ENCODE peak calls at places on chromosome 14, in six cellular contexts. O is occipital lobe, F is AG10803, B is smooth muscle cell of the brain vasculature, U is PC-3, W is foreskin fibroblast. Q is an unnamed sample.

GRCh38 chr14:93271111-93271510 is 61.7 kb downstream of the BTBD7 start:
- DNase-seq in O (no peak), F (no peak), B (no peak), U (no peak), W (no peak), Q (no peak)

GRCh38 chr14:99763527-99764221 is 29.5 kb upstream of the EML1 start:
- DNase-seq in O (no peak), F (no peak), B (no peak), U (no peak), W (no peak), Q (no peak)

GRCh38 chr14:90624228-90624627 is 192.0 kb downstream of the TTC7B start:
- DNase-seq in O (no peak), F (peak; percentile 22), B (no peak), U (peak; percentile 82), W (peak; percentile 63), Q (no peak)

GRCh38 chr14:52402812-52403526 is 88.9 kb downstream of the PTGER2 start:
- DNase-seq in O (no peak), F (peak; percentile 16), B (no peak), U (peak; percentile 83), W (peak; percentile 76), Q (no peak)

GRCh38 chr14:23145794-23146422 is 26.9 kb upstream of the CEBPE start:
- DNase-seq in O (no peak), F (peak; percentile 17), B (no peak), U (no peak), W (peak; percentile 64), Q (no peak)

GRCh38 chr14:27528328-27528727 is 930.5 kb upstream of the NOVA1 start:
- DNase-seq in O (no peak), F (peak; percentile 3), B (no peak), U (peak; percentile 57), W (no peak), Q (peak; percentile 77)

GRCh38 chr14:106318700-106319099 is 792.3 kb downstream of the TMEM121 start:
- DNase-seq in O (no peak), F (no peak), B (no peak), U (no peak), W (no peak), Q (peak; percentile 36)

GRCh38 chr14:56487090-56487667 is 92.4 kb upstream of the TMEM260 start:
- DNase-seq in O (no peak), F (peak; percentile 22), B (no peak), U (peak; percentile 68), W (peak; percentile 57), Q (peak; percentile 66)

GRCh38 chr14:73878436-73878835 is 8.2 kb upstream of the ZNF410 start:
- DNase-seq in O (no peak), F (no peak), B (no peak), U (no peak), W (peak; percentile 39), Q (no peak)

GRCh38 chr14:92982941-92983340 is 60.0 kb downstream of the CHGA start:
- DNase-seq in O (no peak), F (no peak), B (no peak), U (peak; percentile 41), W (no peak), Q (no peak)

GRCh38 chr14:54642950-54643695 is 76.2 kb downstream of the SAMD4A start:
- DNase-seq in O (no peak), F (peak; percentile 43), B (no peak), U (peak; percentile 46), W (peak; percentile 54), Q (no peak)

GRCh38 chr14:36655054-36655381 is 6.6 kb upstream of the PAX9 start:
- DNase-seq in O (no peak), F (no peak), B (no peak), U (no peak), W (no peak), Q (no peak)

GRCh38 chr14:72880820-72881219 is 13.1 kb downstream of the DPF3 start:
- DNase-seq in O (no peak), F (no peak), B (no peak), U (no peak), W (no peak), Q (no peak)

GRCh38 chr14:20564501-20564997 is 3.7 kb upstream of the RNASE9 start:
- DNase-seq in O (no peak), F (no peak), B (no peak), U (no peak), W (no peak), Q (no peak)

GRCh38 chr14:85558505-85558904 is 28.6 kb downstream of the FLRT2 start:
- DNase-seq in O (no peak), F (no peak), B (no peak), U (no peak), W (no peak), Q (peak; percentile 73)

GRCh38 chr14:58633831-58634230 is 3.9 kb upstream of the DACT1 start:
- DNase-seq in O (no peak), F (peak; percentile 41), B (no peak), U (no peak), W (no peak), Q (no peak)

GRCh38 chr14:94027566-94028449 is 1.7 kb downstream of the OTUB2 start:
- DNase-seq in O (no peak), F (no peak), B (no peak), U (peak; percentile 93), W (no peak), Q (peak; percentile 84)

GRCh38 chr14:68172216-68172615 is 352.6 kb downstream of the RAD51B start:
- DNase-seq in O (no peak), F (no peak), B (no peak), U (peak; percentile 63), W (no peak), Q (no peak)

GRCh38 chr14:74671789-74672188 is 41.1 kb downstream of the AREL1 start:
- DNase-seq in O (no peak), F (peak; percentile 79), B (no peak), U (peak; percentile 94), W (peak; percentile 70), Q (no peak)

GRCh38 chr14:57833304-57833703 is 32.6 kb downstream of the SLC35F4 start:
- DNase-seq in O (peak; percentile 3), F (peak; percentile 92), B (peak; percentile 84), U (peak; percentile 100), W (peak; percentile 96), Q (no peak)

GRCh38 chr14:46734287-46734686 is 82.7 kb upstream of the RPL10L start:
- DNase-seq in O (no peak), F (no peak), B (no peak), U (peak; percentile 11), W (no peak), Q (no peak)

GRCh38 chr14:23306412-23307145 is at the start of gene BCL2L2:
- DNase-seq in O (peak; percentile 88), F (peak; percentile 85), B (no peak), U (peak; percentile 87), W (peak; percentile 97), Q (peak; percentile 96)

GRCh38 chr14:36816481-36816880 is 154.8 kb downstream of the PAX9 start:
- DNase-seq in O (no peak), F (no peak), B (no peak), U (no peak), W (no peak), Q (no peak)

GRCh38 chr14:75433631-75434556 is 6.1 kb downstream of the JDP2 start:
- DNase-seq in O (no peak), F (peak; percentile 77), B (no peak), U (no peak), W (peak; percentile 89), Q (no peak)

GRCh38 chr14:95523818-95524448 is 7.5 kb upstream of the SYNE3 start:
- DNase-seq in O (no peak), F (peak; percentile 89), B (no peak), U (no peak), W (peak; percentile 67), Q (no peak)

GRCh38 chr14:34711169-34711568 is 3.2 kb downstream of the CFL2 start:
- DNase-seq in O (no peak), F (peak; percentile 94), B (peak; percentile 47), U (peak; percentile 33), W (peak; percentile 94), Q (peak; percentile 78)

GRCh38 chr14:79500489-79500888 is 710.8 kb downstream of the DIO2 start:
- DNase-seq in O (no peak), F (no peak), B (no peak), U (no peak), W (no peak), Q (peak; percentile 31)

GRCh38 chr14:60242420-60242819 is 6.6 kb upstream of the PPM1A start:
- DNase-seq in O (no peak), F (no peak), B (no peak), U (no peak), W (no peak), Q (no peak)

GRCh38 chr14:83300454-83301064 is 1766.9 kb upstream of the SEL1L start:
- DNase-seq in O (no peak), F (peak; percentile 23), B (no peak), U (peak; percentile 43), W (peak; percentile 60), Q (peak; percentile 78)

GRCh38 chr14:50085570-50086315 is 30.6 kb downstream of the VCPKMT start:
- DNase-seq in O (peak; percentile 18), F (peak; percentile 67), B (no peak), U (peak; percentile 53), W (peak; percentile 49), Q (no peak)

GRCh38 chr14:104970231-104971068 is 7.7 kb downstream of the AHNAK2 start:
- DNase-seq in O (no peak), F (peak; percentile 92), B (peak; percentile 84), U (peak; percentile 86), W (peak; percentile 91), Q (peak; percentile 24)

GRCh38 chr14:90193925-90194324 is 62.4 kb upstream of the PSMC1 start:
- DNase-seq in O (no peak), F (no peak), B (no peak), U (no peak), W (no peak), Q (peak; percentile 67)

GRCh38 chr14:62269204-62269603 is 507.0 kb downstream of the SNAPC1 start:
- DNase-seq in O (no peak), F (no peak), B (no peak), U (no peak), W (peak; percentile 9), Q (no peak)

GRCh38 chr14:77886010-77886409 is 86.1 kb downstream of the ADCK1 start:
- DNase-seq in O (no peak), F (no peak), B (no peak), U (no peak), W (no peak), Q (no peak)

Q was measured in NCI-H69.